ENCODE peak calls at places on chromosomes 2 and 18, in seven cellular contexts. S, T, U, W, F, R and M are unnamed samples.

GRCh38 chr2:8986327-8986976 is 17.0 kb downstream of the MBOAT2 start:
- DNase-seq in R (no peak), F (no peak), S (no peak), U (no peak), T (peak; percentile 54), W (no peak), M (peak; percentile 7)

GRCh38 chr2:197828464-197829135 is 24.2 kb downstream of the PLCL1 start:
- DNase-seq in T (no peak), R (no peak), S (peak; percentile 96), W (no peak), U (no peak), F (no peak), M (no peak)

GRCh38 chr18:10456718-10457499 is 2.5 kb downstream of the APCDD1 start:
- DNase-seq in W (no peak), U (no peak), S (no peak), F (no peak), T (no peak), R (no peak), M (no peak)

GRCh38 chr2:9249036-9249800 is 42.6 kb downstream of the ASAP2 start:
- DNase-seq in W (no peak), S (peak; percentile 69), R (no peak), F (no peak), T (no peak), U (no peak), M (no peak)

GRCh38 chr2:101806123-101806522 is 108.6 kb downstream of the MAP4K4 start:
- DNase-seq in T (no peak), R (no peak), F (no peak), S (peak; percentile 79), W (no peak), U (no peak), M (no peak)

GRCh38 chr2:75494137-75494769 is 66.5 kb downstream of the EVA1A start:
- DNase-seq in W (peak; percentile 36), R (no peak), U (no peak), T (no peak), S (peak; percentile 35), F (no peak), M (no peak)

GRCh38 chr2:36451512-36451911 is 95.9 kb downstream of the CRIM1 start:
- DNase-seq in R (no peak), S (peak; percentile 66), U (no peak), W (no peak), F (no peak), T (no peak), M (no peak)

GRCh38 chr2:230695551-230695950 is 17.1 kb upstream of the CAB39 start:
- DNase-seq in F (no peak), R (no peak), T (no peak), S (no peak), U (no peak), W (no peak), M (no peak)

GRCh38 chr2:8525582-8526402 is 156.1 kb upstream of the ID2 start:
- DNase-seq in U (peak; percentile 90), W (peak; percentile 92), R (peak; percentile 85), T (peak; percentile 35), S (peak; percentile 6), F (peak; percentile 82), M (peak; percentile 44)

GRCh38 chr2:30208453-30208852 is 22.9 kb upstream of the LBH start:
- DNase-seq in T (peak; percentile 59), F (peak; percentile 63), R (peak; percentile 75), S (peak; percentile 87), W (peak; percentile 71), U (no peak), M (peak; percentile 62)

DNA sequence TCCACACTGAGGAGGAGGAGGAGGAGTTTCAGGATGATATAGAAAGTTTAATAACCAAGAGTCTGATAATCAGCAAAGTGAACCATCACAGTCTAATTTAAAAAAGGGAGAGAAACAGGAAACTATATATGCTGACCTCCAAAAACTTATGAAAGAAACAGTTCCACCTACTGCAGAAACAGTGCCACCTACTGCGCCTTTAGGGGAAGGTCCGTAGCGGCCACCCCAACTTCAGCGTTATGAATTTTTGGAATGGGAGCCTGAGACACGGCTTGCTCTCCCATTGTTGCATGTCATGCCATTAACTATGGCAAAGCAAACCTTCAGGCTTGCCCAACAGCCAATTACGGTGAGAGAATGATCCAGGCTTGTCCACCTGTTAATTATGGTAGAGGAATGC is 1719.2 kb upstream of the LRRTM1 start:
- DNase-seq in R (no peak), W (no peak), U (no peak), T (peak; percentile 14), F (no peak), S (no peak), M (peak; percentile 21)
- TF ChIP-seq CTCF in R (no peak), W (no peak), U (no peak), T (no peak), F (no peak), S (no peak), M (peak; percentile 60)

GRCh38 chr2:89850881-89851582 is 1159.6 kb downstream of the RPIA start:
- DNase-seq in U (no peak), R (no peak), F (no peak), S (no peak), W (no peak), T (no peak), M (no peak)
- TF ChIP-seq CTCF in U (no peak), R (no peak), F (no peak), S (no peak), W (no peak), T (no peak), M (no peak)

DNA sequence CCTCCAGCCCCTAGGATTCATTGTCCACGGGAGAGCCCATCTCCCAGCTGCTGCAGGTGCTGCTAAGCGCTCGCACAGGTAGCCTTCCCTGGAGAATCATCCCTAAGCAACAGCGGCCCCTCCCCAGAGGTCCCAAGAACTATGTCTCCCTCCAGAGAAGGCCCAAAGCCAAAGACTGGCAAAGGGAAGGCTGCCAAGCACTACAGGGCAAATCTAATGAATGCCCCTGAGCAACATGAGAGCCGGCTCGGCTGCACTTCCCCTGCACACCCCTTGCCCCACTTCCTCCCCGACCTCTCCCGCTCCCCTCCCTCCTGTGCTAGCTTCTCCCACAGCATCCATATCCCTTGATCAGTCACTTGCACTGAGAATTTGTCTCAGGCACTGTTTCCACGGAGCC is 20.0 kb upstream of the COL6A3 start:
- DNase-seq in U (no peak), S (no peak), W (no peak), R (no peak), F (no peak), T (no peak), M (no peak)
- TF ChIP-seq CTCF in U (no peak), S (no peak), W (no peak), R (no peak), F (no peak), T (no peak), M (no peak)

GRCh38 chr2:24021122-24021998 is 11.5 kb downstream of the MFSD2B start:
- DNase-seq in T (peak; percentile 58), F (no peak), R (no peak), W (peak; percentile 16), U (peak; percentile 74), S (no peak), M (no peak)

GRCh38 chr2:24025264-24025663 is 15.4 kb downstream of the MFSD2B start:
- DNase-seq in W (no peak), T (no peak), S (no peak), R (no peak), F (no peak), U (no peak), M (no peak)

GRCh38 chr2:24024018-24024417 is 14.1 kb downstream of the MFSD2B start:
- DNase-seq in S (peak; percentile 11), F (peak; percentile 60), T (no peak), U (no peak), W (no peak), R (no peak), M (no peak)

GRCh38 chr2:24022324-24022974 is 12.6 kb downstream of the MFSD2B start:
- DNase-seq in F (no peak), R (no peak), S (no peak), T (no peak), W (no peak), U (no peak), M (no peak)

DNA sequence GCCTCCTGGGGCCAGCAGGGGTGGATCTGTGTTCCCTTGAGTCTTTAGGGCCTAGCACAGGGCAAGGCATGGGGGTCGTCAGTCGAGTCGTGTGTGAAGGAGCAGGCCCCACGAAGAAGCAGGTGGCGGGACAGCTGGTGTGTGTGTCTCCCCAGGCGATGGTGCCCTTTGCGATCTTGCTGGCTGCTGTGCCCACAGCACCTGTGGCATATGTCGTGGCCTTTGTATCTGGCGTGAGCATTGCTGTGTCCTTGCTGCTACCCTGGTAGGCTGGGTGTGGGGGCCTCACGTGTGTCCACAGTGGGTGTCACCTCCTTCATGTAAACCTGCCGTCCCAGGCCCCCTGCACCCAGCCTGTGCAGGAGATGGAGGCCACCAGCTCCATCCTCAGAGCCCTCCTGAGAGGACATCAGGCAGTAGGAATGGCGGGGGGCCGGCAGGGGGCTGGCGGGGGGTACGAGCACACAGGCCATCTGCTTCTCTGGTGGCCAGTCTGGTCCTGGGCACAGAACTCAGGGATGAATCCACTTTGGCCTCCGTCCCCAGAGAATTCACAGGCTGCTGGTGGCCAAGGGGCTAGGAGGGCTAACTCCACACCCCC is 13.2 kb downstream of the MFSD2B start:
- DNase-seq in F (no peak), U (no peak), T (no peak), W (no peak), R (no peak), S (no peak), M (no peak)
- TF ChIP-seq CTCF in F (no peak), U (no peak), T (no peak), W (no peak), R (no peak), S (no peak), M (no peak)

DNA sequence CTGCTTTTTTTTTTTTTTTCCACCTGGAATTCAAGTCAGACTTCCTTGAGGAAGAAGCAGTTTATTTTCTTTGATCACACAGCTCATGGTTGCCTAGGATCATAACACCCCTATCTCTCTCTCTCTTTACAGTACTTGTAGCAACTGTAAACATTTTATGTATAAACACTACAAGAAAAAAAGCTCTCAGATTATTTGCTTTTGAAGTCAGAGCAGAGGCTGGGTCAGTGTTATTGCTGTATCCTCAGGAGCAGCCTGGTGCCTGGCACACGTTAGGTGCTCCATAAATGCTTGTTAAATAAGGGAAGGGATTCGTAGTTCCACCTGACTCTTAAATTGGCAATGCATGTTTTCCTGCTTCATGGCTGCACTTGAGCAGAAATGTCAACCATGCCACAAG is 221.2 kb downstream of the TGIF1 start:
- DNase-seq in U (no peak), R (no peak), F (no peak), T (no peak), W (no peak), S (no peak), M (no peak)
- TF ChIP-seq CTCF in U (no peak), R (no peak), F (no peak), T (no peak), W (no peak), S (no peak), M (no peak)

GRCh38 chr18:79576686-79577351 is 102.8 kb upstream of the CTDP1 start:
- DNase-seq in W (peak; percentile 86), R (peak; percentile 72), S (peak; percentile 24), U (peak; percentile 72), T (no peak), F (peak; percentile 65), M (no peak)
- TF ChIP-seq CTCF in W (no peak), R (no peak), S (no peak), U (no peak), T (no peak), F (no peak), M (no peak)